ENCODE peak calls at places on chromosomes 1 and 21, in nine cellular contexts. H is esophagus squamous epithelium, G is Peyer's patch, P is AG04450, Y is heart left ventricle, R is psoas muscle, Q is transverse colon, V is H9, M is left lung. A is an unnamed sample.

GRCh38 chr1:10031461-10031860 is 1.3 kb upstream of the UBE4B start:
- DNase-seq in G (no peak), Q (no peak), Y (no peak), P (no peak), M (no peak), H (no peak), V (no peak), R (no peak), A (peak)

GRCh38 chr1:184210048-184210447 is 158.5 kb downstream of the TSEN15 start:
- DNase-seq in P (no peak), M (no peak), G (no peak), H (no peak), V (no peak), Q (no peak), R (no peak), Y (no peak), A (no peak)

GRCh38 chr1:60329636-60330035 is 256.1 kb upstream of the C1orf87 start:
- DNase-seq in P (no peak), V (no peak), M (no peak), G (no peak), R (no peak), Q (no peak), H (no peak), Y (no peak), A (no peak)

GRCh38 chr1:99441234-99442095 is 177.2 kb downstream of the PLPPR4 start:
- DNase-seq in G (no peak), M (no peak), R (no peak), H (no peak), Y (no peak), P (peak), V (no peak), Q (no peak), A (peak)

GRCh38 chr1:54623216-54624007 is at the start of gene FAM151A:
- DNase-seq in Q (no peak), V (no peak), R (no peak), P (no peak), G (peak), Y (no peak), H (no peak), M (no peak), A (no peak)

GRCh38 chr1:94927405-94928175 is 680 bp upstream of the CNN3 start:
- DNase-seq in P (no peak), Q (peak), M (no peak), H (no peak), G (peak), V (peak), Y (no peak), R (no peak), A (peak)

GRCh38 chr1:119676571-119677206 is 28.6 kb upstream of the ZNF697 start:
- DNase-seq in R (peak), Q (no peak), H (no peak), G (no peak), V (no peak), Y (no peak), P (no peak), M (no peak), A (no peak)

GRCh38 chr1:234722267-234722704 is 112.3 kb upstream of the IRF2BP2 start:
- DNase-seq in Y (no peak), Q (no peak), H (no peak), R (no peak), G (no peak), M (no peak), V (no peak), P (no peak), A (no peak)

GRCh38 chr1:20385630-20386029 is 95.0 kb downstream of the VWA5B1 start:
- DNase-seq in Q (no peak), P (no peak), V (no peak), Y (no peak), H (no peak), R (no peak), G (no peak), M (no peak), A (no peak)

DNA sequence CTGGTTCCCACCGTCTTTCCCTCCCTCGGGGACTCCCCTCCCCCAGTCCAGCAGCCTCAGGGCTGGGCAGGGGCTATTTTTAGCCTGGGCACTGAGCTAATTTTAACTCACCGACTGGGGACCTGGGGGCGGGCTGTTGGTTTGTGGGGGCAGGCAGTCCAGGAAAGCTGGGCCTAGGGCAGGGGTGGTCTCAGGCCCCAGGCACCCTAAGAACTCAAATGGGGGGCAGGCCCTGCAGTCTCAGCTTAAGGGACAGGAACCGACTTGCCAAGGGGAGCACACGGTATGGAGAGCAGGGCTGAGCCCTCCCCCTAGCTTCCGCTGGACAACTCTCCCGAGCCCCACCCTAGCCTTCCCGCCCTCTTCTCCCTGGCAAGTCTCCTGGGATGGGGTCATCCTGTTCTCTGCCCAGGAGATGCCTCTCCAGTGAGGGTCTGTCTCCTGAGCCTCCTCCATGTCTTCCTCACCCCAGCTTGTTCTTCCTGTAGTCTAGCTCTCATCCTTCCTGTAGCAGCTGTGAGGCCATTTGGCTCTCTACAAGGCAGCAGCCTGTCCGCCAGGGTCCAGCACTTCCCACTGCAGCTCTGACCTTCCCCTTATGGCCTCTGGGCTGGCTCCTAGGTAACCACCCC is 10.1 kb downstream of the MEF2D start:
- DNase-seq in P (no peak), Q (peak), V (peak), R (no peak), H (no peak), M (no peak), G (peak), Y (peak), A (no peak)
- H3K27ac ChIP-seq in P (no peak), Q (peak), V (no peak), R (peak), H (peak), M (peak), G (peak), Y (peak), A (no peak)

GRCh38 chr1:174800221-174800791 is 199.4 kb upstream of the CACYBP start:
- DNase-seq in M (no peak), P (no peak), Y (no peak), R (no peak), V (no peak), Q (no peak), H (no peak), G (peak), A (peak)
- H3K27ac ChIP-seq in M (no peak), P (no peak), Y (peak), R (no peak), V (no peak), Q (peak), H (peak), G (peak), A (peak)

DNA sequence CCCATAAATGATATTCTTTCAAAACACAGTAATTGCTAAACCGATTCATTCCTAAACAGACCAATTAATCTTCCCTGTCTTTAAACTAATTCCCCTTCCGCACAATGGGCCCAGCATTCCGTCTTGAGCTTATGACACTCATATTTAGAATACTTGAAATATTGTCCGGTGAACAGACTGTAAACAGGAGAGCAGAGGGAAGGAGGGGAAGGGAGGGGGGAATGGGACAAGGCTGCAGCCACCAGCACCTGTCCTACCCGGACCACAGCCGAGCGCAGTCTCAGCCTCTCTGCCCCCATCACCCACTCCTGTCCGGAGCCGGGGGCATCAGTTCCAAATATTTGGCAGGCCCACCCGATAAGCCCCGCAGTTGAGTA is 112.8 kb upstream of the GADD45A start:
- DNase-seq in Q (no peak), G (no peak), R (no peak), M (no peak), P (no peak), H (no peak), Y (no peak), V (no peak), A (no peak)
- H3K27ac ChIP-seq in Q (peak), G (peak), R (peak), M (no peak), P (no peak), H (peak), Y (no peak), V (no peak), A (no peak)

DNA sequence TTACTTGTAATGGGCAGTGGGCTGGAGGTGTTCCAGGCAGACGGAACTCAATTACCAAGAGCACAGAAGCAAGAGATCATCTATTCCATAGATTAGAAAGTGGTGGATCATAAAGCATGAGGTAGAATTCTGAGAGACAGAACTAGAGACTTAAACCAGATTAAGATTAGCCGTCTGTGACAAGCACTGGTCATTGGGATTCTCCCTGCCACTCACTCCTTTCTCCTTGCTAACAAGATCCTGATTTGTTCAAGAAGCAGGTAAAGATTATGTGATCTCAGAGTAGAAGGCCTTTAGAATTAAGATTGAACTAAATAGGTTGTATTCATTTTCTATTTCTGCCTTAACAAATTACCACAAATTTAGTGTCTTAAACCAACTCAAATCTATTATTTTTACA is 1.5 kb upstream of the HSPA13 start:
- DNase-seq in Q (no peak), G (no peak), Y (no peak), R (no peak), H (no peak), P (no peak), M (no peak), V (no peak), A (no peak)
- H3K27ac ChIP-seq in Q (peak), G (peak), Y (peak), R (peak), H (no peak), P (no peak), M (peak), V (no peak), A (no peak)

DNA sequence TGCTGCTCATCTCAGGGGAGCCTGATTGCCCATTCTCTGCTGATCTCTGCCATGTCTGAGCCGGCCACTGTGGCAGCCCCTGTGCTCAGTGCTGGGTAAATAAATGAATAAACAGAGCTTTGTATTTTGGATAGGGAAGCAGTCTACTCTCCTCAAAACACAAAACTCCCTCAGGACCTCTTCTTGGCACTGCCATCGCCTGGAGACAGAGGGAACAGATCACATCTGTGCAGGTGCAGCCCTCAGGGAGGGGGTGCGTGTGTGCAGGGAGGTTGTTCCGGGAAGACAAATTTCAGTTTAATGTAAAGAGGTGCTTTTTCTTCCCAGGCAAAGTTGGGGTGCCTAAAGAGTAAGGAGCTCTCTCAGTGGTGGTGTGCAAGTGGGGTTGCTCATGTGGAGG is 7.7 kb upstream of the FAM167B start:
- DNase-seq in V (no peak), Y (no peak), R (no peak), H (no peak), Q (peak), M (no peak), G (no peak), P (no peak), A (no peak)
- H3K27ac ChIP-seq in V (no peak), Y (peak), R (no peak), H (no peak), Q (peak), M (no peak), G (no peak), P (peak), A (no peak)

DNA sequence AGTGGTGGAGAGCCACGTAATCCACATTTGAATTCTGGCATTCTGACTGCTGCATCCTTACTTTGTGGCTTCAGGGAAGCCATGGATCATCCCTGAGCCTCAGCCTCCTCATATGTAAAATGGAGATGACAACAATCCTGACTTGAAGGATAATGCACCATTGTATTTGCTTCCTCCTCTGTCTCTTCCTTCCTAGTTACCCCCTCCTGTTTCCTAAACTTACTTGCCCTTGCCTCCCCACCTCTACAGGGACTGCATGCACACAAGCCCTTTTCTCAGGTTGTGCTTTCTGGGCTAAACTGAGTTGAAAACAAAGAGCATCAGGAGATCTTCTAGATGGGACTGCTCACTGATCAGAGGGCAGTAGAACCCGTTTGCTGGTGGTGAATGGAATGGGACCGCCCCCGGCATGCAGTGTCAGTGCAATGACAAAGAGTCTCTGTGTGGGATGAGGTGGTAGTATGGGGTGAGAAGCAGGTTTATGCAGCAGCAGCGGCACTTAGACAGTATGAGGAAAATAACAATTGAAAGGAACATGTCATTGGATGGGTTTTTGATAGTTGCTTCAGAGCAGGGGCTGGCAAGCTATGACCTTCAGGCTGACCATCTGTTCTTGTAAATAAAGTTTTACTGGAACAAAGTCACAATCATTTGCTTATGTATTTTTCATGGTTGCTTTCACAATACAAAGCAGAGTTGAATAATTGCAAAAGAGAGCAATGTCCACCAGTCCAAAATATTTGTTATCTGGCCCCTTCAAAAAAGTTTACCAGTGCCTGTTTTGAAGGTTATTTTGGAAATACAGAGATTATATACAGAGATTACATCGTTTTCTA is 6.1 kb upstream of the ADAMTS1 start:
- DNase-seq in Y (no peak), G (no peak), P (no peak), M (no peak), V (no peak), H (no peak), Q (no peak), R (no peak), A (no peak)
- H3K27ac ChIP-seq in Y (no peak), G (no peak), P (no peak), M (no peak), V (no peak), H (no peak), Q (no peak), R (no peak), A (no peak)

GRCh38 chr1:30683699-30684098 is 39.7 kb downstream of the MATN1 start:
- DNase-seq in G (peak), H (no peak), P (no peak), R (no peak), M (no peak), V (no peak), Y (peak), Q (no peak), A (no peak)

GRCh38 chr1:30684881-30685795 is 38.2 kb downstream of the MATN1 start:
- DNase-seq in M (peak), R (no peak), G (peak), H (no peak), P (no peak), V (peak), Q (peak), Y (peak), A (no peak)

GRCh38 chr1:30682396-30683275 is 40.7 kb downstream of the MATN1 start:
- DNase-seq in P (no peak), R (no peak), Q (no peak), M (no peak), H (no peak), V (no peak), Y (peak), G (peak), A (no peak)

GRCh38 chr1:30685796-30686165 is 37.6 kb downstream of the MATN1 start:
- DNase-seq in G (no peak), Q (no peak), M (no peak), Y (peak), H (no peak), R (no peak), V (no peak), P (no peak), A (no peak)

DNA sequence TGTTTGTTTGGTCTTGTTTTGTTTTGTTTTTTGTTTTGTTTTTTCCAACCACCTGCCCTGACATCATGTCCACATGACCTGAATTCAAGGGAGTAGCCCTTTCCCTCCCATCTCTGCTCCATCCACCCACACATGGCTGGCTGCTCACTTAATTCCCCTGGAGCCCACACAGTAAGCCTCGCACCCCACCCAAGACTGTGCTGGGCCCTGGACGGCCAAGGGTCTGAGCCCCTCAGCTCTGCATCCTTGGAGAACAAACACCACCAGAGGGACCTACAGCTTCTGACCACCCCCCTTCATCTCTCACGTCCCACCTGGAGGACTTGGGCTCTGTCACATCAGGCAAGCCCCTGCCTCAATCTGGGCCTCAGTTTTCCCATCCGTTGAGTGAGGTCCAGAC is 39.1 kb downstream of the MATN1 start:
- DNase-seq in G (peak), Y (peak), M (no peak), Q (no peak), H (no peak), V (no peak), P (no peak), R (no peak), A (no peak)
- H3K27ac ChIP-seq in G (no peak), Y (no peak), M (no peak), Q (no peak), H (no peak), V (no peak), P (no peak), R (no peak), A (no peak)

GRCh38 chr1:230135726-230136125 is 68.7 kb downstream of the GALNT2 start:
- DNase-seq in Q (no peak), V (no peak), M (no peak), G (no peak), R (no peak), P (no peak), H (no peak), Y (no peak), A (no peak)
- H3K27ac ChIP-seq in Q (no peak), V (no peak), M (no peak), G (no peak), R (no peak), P (no peak), H (no peak), Y (no peak), A (no peak)

A was measured in brain microvascular endothelial cell.